ENCODE peak calls at places on chromosomes 2 and 18, in nine cellular contexts. M, O, E, I, L, H, B, C and R are unnamed samples. For H3K4me1, the result is how much of the 10 kb centered on the place peaks cover.

GRCh38 chr2:126908721-126909177 is 10.1 kb downstream of the TEX51 start:
- DNase-seq in M (peak), O (no peak), E (no peak), I (no peak), L (no peak), H (no peak), B (peak), C (no peak), R (peak)

GRCh38 chr2:55311444-55311870 is 42.4 kb upstream of the MTIF2 start:
- DNase-seq in M (no peak), O (no peak), E (no peak), I (no peak), L (peak), H (no peak), B (no peak), C (no peak), R (no peak)

GRCh38 chr2:230779141-230779523 is 66.5 kb downstream of the CAB39 start:
- DNase-seq in M (no peak), O (no peak), E (no peak), I (no peak), L (no peak), H (no peak), B (no peak), C (no peak), R (no peak)

GRCh38 chr18:11052800-11053199 is 96.6 kb downstream of the PIEZO2 start:
- DNase-seq in M (no peak), O (no peak), E (no peak), I (no peak), L (no peak), H (no peak), B (no peak), C (no peak), R (no peak)

GRCh38 chr2:191386938-191387536 is 141.8 kb downstream of the MYO1B start:
- DNase-seq in M (no peak), O (no peak), E (no peak), I (no peak), L (no peak), H (no peak), B (no peak), C (no peak), R (no peak)

GRCh38 chr2:1915746-1916145 is 171.4 kb upstream of the PXDN start:
- DNase-seq in M (no peak), O (no peak), E (no peak), I (no peak), L (no peak), H (no peak), B (no peak), C (no peak), R (no peak)

GRCh38 chr2:172083725-172084483 is 1.4 kb upstream of the DLX1 start:
- DNase-seq in M (no peak), O (no peak), E (no peak), I (no peak), L (no peak), H (no peak), B (no peak), C (no peak), R (peak)

GRCh38 chr2:240351826-240352426 is 83.5 kb upstream of the GPC1 start:
- DNase-seq in M (peak), O (no peak), E (no peak), I (peak), L (no peak), H (no peak), B (no peak), C (no peak), R (no peak)

GRCh38 chr2:96146151-96146880 is 1.1 kb upstream of the DUSP2 start:
- DNase-seq in M (peak), O (peak), E (no peak), I (peak), L (no peak), H (peak), B (peak), C (no peak), R (peak)

GRCh38 chr2:85445316-85446295 is 27.1 kb downstream of the SH2D6 start:
- DNase-seq in M (peak), O (peak), E (no peak), I (peak), L (peak), H (peak), B (no peak), C (no peak), R (no peak)

GRCh38 chr2:195548198-195548940 is 108.7 kb upstream of the SLC39A10 start:
- DNase-seq in M (no peak), O (no peak), E (no peak), I (no peak), L (no peak), H (no peak), B (no peak), C (no peak), R (no peak)

GRCh38 chr18:73318732-73319479 is 451.1 kb upstream of the NETO1 start:
- DNase-seq in M (no peak), O (peak), E (no peak), I (no peak), L (peak), H (no peak), B (no peak), C (no peak), R (no peak)

GRCh38 chr2:238290079-238290478 is 1.7 kb upstream of the PER2 start:
- DNase-seq in M (peak), O (peak), E (peak), I (peak), L (peak), H (peak), B (peak), C (peak), R (peak)

GRCh38 chr18:74989134-74989533 is 219.8 kb downstream of the PTGR3 start:
- DNase-seq in M (no peak), O (no peak), E (no peak), I (no peak), L (no peak), H (no peak), B (no peak), C (no peak), R (no peak)

GRCh38 chr18:36130039-36130831 is 536 bp downstream of the ELP2 start:
- DNase-seq in M (no peak), O (no peak), E (no peak), I (no peak), L (no peak), H (no peak), B (no peak), C (no peak), R (no peak)

GRCh38 chr2:27016801-27017325 is 15.9 kb upstream of the TMEM214 start:
- DNase-seq in M (no peak), O (peak), E (peak), I (peak), L (peak), H (peak), B (no peak), C (no peak), R (no peak)

GRCh38 chr2:65023742-65024141 is 32.5 kb upstream of the CEP68 start:
- DNase-seq in M (no peak), O (no peak), E (no peak), I (no peak), L (no peak), H (no peak), B (no peak), C (no peak), R (no peak)

GRCh38 chr2:32135409-32135808 is 30.3 kb upstream of the SLC30A6 start:
- DNase-seq in M (no peak), O (peak), E (peak), I (no peak), L (peak), H (no peak), B (no peak), C (no peak), R (no peak)

GRCh38 chr18:9876867-9877654 is 8.7 kb upstream of the TXNDC2 start:
- DNase-seq in M (no peak), O (peak), E (peak), I (no peak), L (peak), H (peak), B (no peak), C (no peak), R (no peak)

GRCh38 chr18:58496937-58497336 is 132.0 kb downstream of the ALPK2 start:
- DNase-seq in M (no peak), O (no peak), E (peak), I (no peak), L (peak), H (no peak), B (no peak), C (no peak), R (no peak)

GRCh38 chr2:127415593-127416485 is 2.4 kb upstream of the PROC start:
- DNase-seq in M (peak), O (peak), E (peak), I (peak), L (peak), H (no peak), B (peak), C (no peak), R (peak)

GRCh38 chr2:176657391-176657790 is 388.1 kb downstream of the MTX2 start:
- DNase-seq in M (no peak), O (no peak), E (no peak), I (no peak), L (no peak), H (no peak), B (no peak), C (no peak), R (no peak)

GRCh38 chr2:149020432-149020851 is 18.1 kb upstream of the LYPD6B start:
- DNase-seq in M (no peak), O (no peak), E (no peak), I (no peak), L (no peak), H (no peak), B (no peak), C (no peak), R (peak)
- TF ChIP-seq POLR2A in M (no peak), O (no peak), E (no peak), I (no peak), L (no peak), H (no peak), B (no peak), C (no peak), R (no peak)

DNA sequence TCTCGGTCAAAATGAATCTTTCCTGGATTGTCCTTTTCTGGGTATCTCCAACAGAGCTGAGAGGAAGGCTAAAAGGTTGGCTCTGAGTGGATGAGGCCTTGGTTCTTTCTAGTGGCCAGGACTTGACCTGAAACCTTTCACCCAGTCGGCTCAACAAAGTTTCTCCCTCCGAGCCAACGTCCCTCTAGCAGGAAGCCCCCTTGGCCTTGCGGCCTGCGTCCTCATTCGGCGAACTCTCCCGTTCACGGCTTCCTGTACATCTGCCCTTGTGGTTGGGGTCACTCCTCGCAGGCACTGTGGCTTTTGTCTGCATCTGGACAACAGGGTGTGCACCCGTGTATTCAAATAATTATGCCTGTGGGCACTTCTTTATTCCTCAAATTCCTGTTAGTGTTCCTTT is 9.4 kb upstream of the SIX3 start:
- DNase-seq in M (no peak), O (no peak), E (no peak), I (no peak), L (no peak), H (no peak), B (no peak), C (no peak), R (no peak)
- H3K4me1 ChIP-seq in M (under half), O (under half), E (under half), I (under half), L (under half), H (under half), B (half or more), C (half or more), R (under half)

DNA sequence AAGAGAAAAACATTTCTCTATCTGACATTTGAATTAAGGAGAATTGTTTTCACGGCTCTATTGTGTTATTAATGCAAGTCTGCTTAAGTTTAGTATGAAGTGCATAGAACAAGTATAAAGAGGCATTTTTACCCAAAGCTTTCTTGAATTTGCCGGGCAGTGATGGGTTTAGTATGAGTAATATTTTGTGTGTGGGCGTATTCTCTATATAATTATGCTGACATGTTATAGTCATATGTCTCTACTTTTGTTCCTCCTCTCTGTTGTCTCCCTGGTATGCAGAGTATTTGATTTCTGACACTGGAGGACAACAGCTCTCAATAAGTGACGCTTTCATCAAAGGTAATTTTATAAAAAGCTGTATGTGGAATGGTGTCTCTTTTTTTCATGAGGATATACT is 45.9 kb downstream of the PIKFYVE start:
- DNase-seq in M (no peak), O (no peak), E (no peak), I (no peak), L (no peak), H (no peak), B (no peak), C (no peak), R (no peak)
- H3K4me3 ChIP-seq in M (no peak), O (no peak), E (no peak), I (no peak), L (no peak), H (no peak), B (no peak), C (no peak), R (no peak)

GRCh38 chr2:101125799-101126198 is 25.4 kb downstream of the TBC1D8 start:
- DNase-seq in M (no peak), O (no peak), E (no peak), I (no peak), L (no peak), H (no peak), B (no peak), C (no peak), R (no peak)

GRCh38 chr2:101125374-101125773 is 25.8 kb downstream of the TBC1D8 start:
- DNase-seq in M (no peak), O (no peak), E (peak), I (no peak), L (peak), H (no peak), B (no peak), C (no peak), R (no peak)

GRCh38 chr2:101127319-101128056 is 23.7 kb downstream of the TBC1D8 start:
- DNase-seq in M (no peak), O (no peak), E (no peak), I (no peak), L (peak), H (no peak), B (no peak), C (no peak), R (no peak)

GRCh38 chr2:101124061-101124460 is 27.1 kb downstream of the TBC1D8 start:
- DNase-seq in M (no peak), O (no peak), E (no peak), I (no peak), L (no peak), H (no peak), B (no peak), C (no peak), R (no peak)

DNA sequence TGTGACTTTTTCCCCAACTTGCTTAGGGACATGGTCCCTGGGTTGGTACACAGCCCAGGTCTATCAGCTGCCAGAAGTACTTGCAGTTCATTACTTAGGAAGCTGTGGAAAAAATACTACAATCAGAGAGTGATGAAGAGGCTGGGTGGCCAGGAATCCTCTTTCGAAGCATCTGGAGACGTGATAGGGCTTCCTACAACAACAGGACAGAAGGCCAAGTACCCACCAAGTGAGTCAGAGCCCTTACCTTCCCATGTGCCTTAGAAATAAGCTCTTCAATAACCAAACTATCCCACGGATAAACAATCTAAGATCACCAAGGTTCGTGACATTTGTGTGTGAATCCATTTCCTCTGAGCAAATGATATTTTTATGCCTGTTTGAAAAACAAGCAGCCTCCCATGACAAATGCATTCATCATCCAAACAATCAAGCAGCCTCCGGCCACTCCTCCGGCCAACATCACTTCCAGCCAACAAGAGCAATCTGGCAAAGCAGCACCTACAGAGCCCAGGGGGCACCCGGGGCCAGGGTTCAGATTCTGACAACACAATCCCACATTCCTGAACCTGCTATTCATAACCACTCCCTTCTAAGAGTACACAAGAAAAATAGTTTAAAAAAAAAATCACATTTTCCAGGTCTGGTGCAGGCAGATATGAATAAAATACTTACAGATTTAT is 26.4 kb downstream of the TBC1D8 start:
- DNase-seq in M (peak), O (peak), E (peak), I (peak), L (peak), H (peak), B (no peak), C (no peak), R (no peak)
- TF ChIP-seq POLR2A in M (peak), O (no peak), E (no peak), I (no peak), L (no peak), H (no peak), B (no peak), C (no peak), R (no peak)

DNA sequence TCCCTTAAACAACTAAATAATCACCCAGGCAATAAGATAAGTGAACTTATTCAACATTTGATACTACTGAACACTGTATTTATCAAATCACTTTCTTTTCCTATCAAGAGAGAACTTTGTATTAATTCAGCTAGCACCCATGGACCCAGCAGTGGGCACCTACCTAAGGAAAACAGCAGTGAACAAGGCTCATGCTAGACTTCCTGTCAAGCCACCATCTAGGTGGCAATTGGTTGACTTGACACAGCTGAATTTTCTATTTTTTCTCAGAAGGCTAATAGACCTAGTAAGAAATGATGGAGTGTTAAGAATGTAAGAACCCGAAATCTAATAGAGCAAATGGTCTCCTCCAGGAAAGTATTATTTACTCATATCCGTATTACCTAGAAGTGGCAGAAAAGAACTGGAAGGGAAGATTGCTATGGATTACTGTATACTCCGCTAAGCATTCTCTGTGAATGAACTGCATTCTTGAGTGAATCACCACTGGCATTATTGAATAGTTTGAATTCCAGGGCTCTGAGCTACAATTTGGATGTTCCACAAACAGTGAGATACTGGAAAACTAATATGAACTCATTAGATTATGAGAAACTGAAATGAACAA is 988.2 kb upstream of the CDH2 start:
- DNase-seq in M (no peak), O (no peak), E (peak), I (no peak), L (peak), H (no peak), B (no peak), C (no peak), R (no peak)
- H3K4me1 ChIP-seq in M (under half), O (under half), E (under half), I (under half), L (under half), H (under half), B (under half), C (under half), R (under half)